ENCODE peak calls at places on chromosomes 11 and 22, in six cellular contexts. F, P, Q, L, T and D are unnamed samples.

GRCh38 chr22:41288245-41288946 is 2.4 kb upstream of the RANGAP1 start:
- DNase-seq in Q (no peak), L (peak), P (peak), T (no peak), F (peak), D (no peak)

GRCh38 chr22:39374191-39374590 is 24.4 kb downstream of the SYNGR1 start:
- DNase-seq in F (no peak), L (no peak), T (no peak), P (no peak), Q (no peak), D (no peak)

GRCh38 chr22:37525073-37525745 is 6.0 kb upstream of the CARD10 start:
- DNase-seq in L (peak), T (peak), F (peak), Q (no peak), P (no peak), D (no peak)

GRCh38 chr22:19232620-19233019 is 54.1 kb upstream of the SLC25A1 start:
- DNase-seq in Q (no peak), L (no peak), T (no peak), P (peak), F (no peak), D (no peak)

GRCh38 chr11:70272009-70272408 is 1.5 kb downstream of the PPFIA1 start:
- DNase-seq in F (no peak), P (no peak), L (no peak), T (no peak), Q (no peak), D (no peak)

GRCh38 chr11:104892723-104893511 is 5.3 kb downstream of the CASP12 start:
- DNase-seq in F (peak), L (no peak), P (no peak), T (no peak), Q (no peak), D (no peak)

GRCh38 chr11:76783294-76783900 is at the start of gene TSKU:
- DNase-seq in L (peak), T (no peak), P (no peak), Q (no peak), F (peak), D (no peak)

GRCh38 chr11:14021738-14022137 is 59.2 kb downstream of the SPON1 start:
- DNase-seq in L (no peak), Q (no peak), T (no peak), P (peak), F (no peak), D (no peak)

GRCh38 chr11:120079750-120080610 is 57.9 kb downstream of the TRIM29 start:
- DNase-seq in F (peak), P (no peak), T (peak), L (no peak), Q (peak), D (no peak)

GRCh38 chr22:42368379-42369249 is 63.6 kb downstream of the NFAM1 start:
- DNase-seq in T (peak), L (no peak), F (no peak), P (peak), Q (peak), D (peak)

GRCh38 chr11:62205441-62205840 is 3.0 kb upstream of the SCGB2A1 start:
- DNase-seq in Q (no peak), P (no peak), T (no peak), L (no peak), F (no peak), D (no peak)

GRCh38 chr11:3907590-3907989 is 52.1 kb downstream of the STIM1 start:
- DNase-seq in P (no peak), Q (no peak), F (no peak), T (no peak), L (no peak), D (no peak)

GRCh38 chr22:38031491-38031890 is 25.7 kb upstream of the PICK1 start:
- DNase-seq in T (no peak), L (no peak), P (no peak), F (no peak), Q (no peak), D (no peak)

GRCh38 chr11:121555172-121555571 is 102.4 kb upstream of the SORL1-AS1 start:
- DNase-seq in L (no peak), P (peak), T (no peak), Q (no peak), F (no peak), D (no peak)

GRCh38 chr11:119529936-119530335 is 107.0 kb upstream of the THY1 start:
- DNase-seq in L (no peak), P (no peak), Q (no peak), F (no peak), T (no peak), D (no peak)

GRCh38 chr11:18012314-18012905 is 437 bp downstream of the SERGEF start:
- DNase-seq in P (peak), T (peak), Q (no peak), F (peak), L (peak), D (no peak)

GRCh38 chr11:24198458-24198857 is 298.4 kb upstream of the LUZP2 start:
- DNase-seq in L (no peak), T (no peak), P (no peak), F (no peak), Q (no peak), D (no peak)

GRCh38 chr11:62791501-62792192 is at the start of gene TMEM223:
- DNase-seq in Q (peak), T (peak), F (peak), P (peak), L (peak), D (peak)

GRCh38 chr22:46171940-46172339 is 21.6 kb downstream of the PPARA start:
- DNase-seq in T (no peak), Q (no peak), P (peak), L (peak), F (peak), D (no peak)

GRCh38 chr11:61589961-61590360 is 9.1 kb upstream of the SYT7 start:
- DNase-seq in Q (no peak), P (no peak), T (no peak), L (no peak), F (no peak), D (no peak)

GRCh38 chr11:6357222-6357621 is 33.1 kb upstream of the SMPD1 start:
- DNase-seq in L (peak), P (no peak), T (no peak), Q (no peak), F (peak), D (no peak)

GRCh38 chr22:33861216-33861875 is 58.9 kb downstream of the LARGE1 start:
- DNase-seq in T (no peak), P (no peak), F (no peak), L (no peak), Q (no peak), D (no peak)

GRCh38 chr11:127859941-127860354 is 727.4 kb downstream of the ETS1 start:
- DNase-seq in F (no peak), P (no peak), L (no peak), T (no peak), Q (no peak), D (no peak)

GRCh38 chr11:72812968-72813739 is 1.1 kb upstream of the ATG16L2 start:
- DNase-seq in F (peak), T (peak), L (peak), Q (no peak), P (peak), D (peak)

GRCh38 chr11:17927643-17928343 is 85.1 kb downstream of the SERGEF start:
- DNase-seq in L (no peak), Q (no peak), P (no peak), F (no peak), T (no peak), D (no peak)

GRCh38 chr11:69403556-69404215 is 77.8 kb upstream of the LINC01488 start:
- DNase-seq in P (no peak), L (peak), Q (no peak), F (peak), T (no peak), D (no peak)

GRCh38 chr11:125425601-125426000 is 70.5 kb downstream of the FEZ1 start:
- DNase-seq in Q (no peak), P (no peak), L (no peak), T (no peak), F (no peak), D (no peak)

GRCh38 chr22:29912605-29913398 is 29.8 kb downstream of the MTMR3 start:
- DNase-seq in T (no peak), Q (no peak), P (no peak), L (no peak), F (peak), D (no peak)

GRCh38 chr22:25200967-25201366 is 1.3 kb downstream of the CRYBB3 start:
- DNase-seq in T (no peak), Q (no peak), F (no peak), P (no peak), L (no peak), D (no peak)